ENCODE peak calls at places on chromosomes 7 and 10, in five cellular contexts. V, T, S, J and B are unnamed samples.
A peak's percentile ranks its signal among the peaks of the same experiment; 100 is the strongest.

GRCh38 chr10:132493246-132493755 is 44.3 kb upstream of the INPP5A start:
- DNase-seq in T (no peak), S (no peak), V (no peak), J (no peak), B (no peak)

GRCh38 chr10:929965-930364 is 1.5 kb downstream of the LARP4B start:
- DNase-seq in T (no peak), S (peak; percentile 69), J (no peak), V (no peak), B (no peak)

GRCh38 chr10:78028438-78029293 is 649 bp downstream of the POLR3A start:
- DNase-seq in S (peak; percentile 23), V (no peak), J (peak; percentile 64), T (peak; percentile 58), B (peak; percentile 60)

GRCh38 chr7:111987115-111987826 is 218.9 kb downstream of the DOCK4 start:
- DNase-seq in T (peak; percentile 73), S (no peak), J (peak; percentile 69), V (peak; percentile 47), B (peak; percentile 74)

GRCh38 chr7:93364806-93365205 is 132.6 kb downstream of the VPS50 start:
- DNase-seq in T (no peak), S (peak; percentile 81), V (no peak), J (no peak), B (no peak)

GRCh38 chr10:133141144-133141962 is 18.7 kb upstream of the KNDC1 start:
- DNase-seq in J (no peak), S (no peak), V (no peak), T (no peak), B (no peak)

GRCh38 chr7:142793156-142793555 is 22.4 kb downstream of the PRSS2 start:
- DNase-seq in S (no peak), V (no peak), T (no peak), J (peak; percentile 57), B (no peak)

GRCh38 chr10:78920011-78920410 is 148.8 kb upstream of the ZMIZ1 start:
- DNase-seq in T (no peak), J (no peak), S (no peak), V (no peak), B (no peak)

GRCh38 chr7:113491305-113491704 is 373.0 kb upstream of the SMIM30 start:
- DNase-seq in J (no peak), S (no peak), T (no peak), V (no peak), B (no peak)

GRCh38 chr10:14063531-14064317 is 267.0 kb downstream of the FRMD4A start:
- DNase-seq in S (no peak), J (peak; percentile 89), T (peak; percentile 91), V (peak; percentile 49), B (peak; percentile 96)

GRCh38 chr7:104541897-104542296 is 213.5 kb downstream of the LHFPL3 start:
- DNase-seq in J (no peak), T (no peak), S (no peak), V (no peak), B (no peak)

GRCh38 chr10:44306147-44306710 is 78.7 kb downstream of the CXCL12 start:
- DNase-seq in V (no peak), S (no peak), T (peak; percentile 82), J (peak; percentile 46), B (peak; percentile 83)

GRCh38 chr10:91312031-91312733 is 91.7 kb downstream of the PCGF5 start:
- DNase-seq in T (peak; percentile 49), J (no peak), V (no peak), S (no peak), B (peak; percentile 40)

GRCh38 chr7:136079478-136079892 is 102.3 kb upstream of the MTPN start:
- DNase-seq in S (no peak), J (no peak), V (no peak), T (no peak), B (no peak)

GRCh38 chr10:80289451-80290287 is at the start of gene MAT1A:
- DNase-seq in V (peak; percentile 75), S (no peak), J (peak; percentile 19), T (peak; percentile 13), B (no peak)

GRCh38 chr10:122878799-122879338 is 512 bp downstream of the FAM24B start:
- DNase-seq in S (no peak), T (no peak), V (no peak), J (peak; percentile 24), B (peak; percentile 26)

GRCh38 chr10:113168560-113168959 is 218.5 kb downstream of the TCF7L2 start:
- DNase-seq in T (no peak), J (peak; percentile 29), V (no peak), S (no peak), B (no peak)

GRCh38 chr10:132065491-132066105 is at the start of gene JAKMIP3:
- DNase-seq in T (peak; percentile 88), J (peak; percentile 95), S (no peak), V (peak; percentile 38), B (peak; percentile 88)

GRCh38 chr7:7786595-7786994 is 68.2 kb upstream of the RPA3 start:
- DNase-seq in J (no peak), V (no peak), T (no peak), S (no peak), B (no peak)

GRCh38 chr7:3984456-3984855 is 683.4 kb downstream of the SDK1 start:
- DNase-seq in J (no peak), T (no peak), V (no peak), S (no peak), B (no peak)

GRCh38 chr7:2609001-2609411 is 22.8 kb upstream of the TTYH3 start:
- DNase-seq in V (peak; percentile 92), T (peak; percentile 58), S (no peak), J (peak; percentile 62), B (peak; percentile 47)

GRCh38 chr10:102196893-102197292 is 29.2 kb upstream of the ELOVL3 start:
- DNase-seq in T (no peak), S (no peak), V (no peak), J (no peak), B (no peak)

GRCh38 chr7:25831901-25832411 is 320.0 kb upstream of the NFE2L3 start:
- DNase-seq in J (peak; percentile 68), V (no peak), T (peak; percentile 78), S (no peak), B (no peak)

GRCh38 chr10:73859441-73860049 is 14.8 kb downstream of the CAMK2G start:
- DNase-seq in T (no peak), J (peak; percentile 53), V (no peak), S (no peak), B (no peak)

GRCh38 chr10:112562803-112563663 is 116.0 kb downstream of the VTI1A start:
- DNase-seq in V (peak; percentile 35), J (peak; percentile 52), T (peak; percentile 36), S (no peak), B (no peak)

GRCh38 chr10:104297697-104298660 is 29.0 kb downstream of the GSTO2 start:
- DNase-seq in T (peak; percentile 75), S (no peak), V (peak; percentile 92), J (peak; percentile 94), B (no peak)

GRCh38 chr7:47488969-47489342 is 93.0 kb downstream of the TNS3 start:
- DNase-seq in J (no peak), T (no peak), V (peak; percentile 90), S (no peak), B (no peak)

DNA sequence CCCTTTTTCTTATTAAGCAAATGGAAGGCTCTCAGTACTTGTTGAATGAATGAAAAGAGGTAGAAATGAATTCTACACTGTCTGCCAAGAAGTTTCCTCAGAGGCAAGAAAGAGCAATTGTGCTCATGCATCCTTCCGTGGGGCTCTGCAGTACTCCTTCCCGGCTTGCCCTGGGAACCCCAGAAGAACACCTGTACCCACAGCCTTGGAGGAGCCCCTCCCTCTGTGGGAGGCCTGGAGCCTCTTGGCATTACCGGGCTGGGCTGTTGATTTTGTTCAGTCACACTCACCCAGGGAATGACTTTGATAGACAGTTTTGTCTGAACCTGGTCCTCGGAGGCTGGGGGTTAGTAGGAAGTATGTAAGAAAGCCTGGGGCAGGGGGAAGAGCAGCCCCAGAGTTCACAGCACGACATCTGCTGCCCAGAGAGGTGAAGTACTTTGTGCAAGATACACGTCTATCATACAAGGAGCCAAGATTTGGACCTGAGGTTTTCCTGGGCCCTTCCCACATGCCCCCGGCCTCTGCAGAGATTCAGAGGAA is 134.8 kb upstream of the GDF10 start:
- DNase-seq in T (no peak), V (no peak), J (no peak), S (no peak), B (no peak)
- H3K4me3 ChIP-seq in T (no peak overlapping the region), V (no peak overlapping the region), J (peak overlapping the region; percentile 32), S (peak overlapping the region; percentile 23), B (no peak overlapping the region)

DNA sequence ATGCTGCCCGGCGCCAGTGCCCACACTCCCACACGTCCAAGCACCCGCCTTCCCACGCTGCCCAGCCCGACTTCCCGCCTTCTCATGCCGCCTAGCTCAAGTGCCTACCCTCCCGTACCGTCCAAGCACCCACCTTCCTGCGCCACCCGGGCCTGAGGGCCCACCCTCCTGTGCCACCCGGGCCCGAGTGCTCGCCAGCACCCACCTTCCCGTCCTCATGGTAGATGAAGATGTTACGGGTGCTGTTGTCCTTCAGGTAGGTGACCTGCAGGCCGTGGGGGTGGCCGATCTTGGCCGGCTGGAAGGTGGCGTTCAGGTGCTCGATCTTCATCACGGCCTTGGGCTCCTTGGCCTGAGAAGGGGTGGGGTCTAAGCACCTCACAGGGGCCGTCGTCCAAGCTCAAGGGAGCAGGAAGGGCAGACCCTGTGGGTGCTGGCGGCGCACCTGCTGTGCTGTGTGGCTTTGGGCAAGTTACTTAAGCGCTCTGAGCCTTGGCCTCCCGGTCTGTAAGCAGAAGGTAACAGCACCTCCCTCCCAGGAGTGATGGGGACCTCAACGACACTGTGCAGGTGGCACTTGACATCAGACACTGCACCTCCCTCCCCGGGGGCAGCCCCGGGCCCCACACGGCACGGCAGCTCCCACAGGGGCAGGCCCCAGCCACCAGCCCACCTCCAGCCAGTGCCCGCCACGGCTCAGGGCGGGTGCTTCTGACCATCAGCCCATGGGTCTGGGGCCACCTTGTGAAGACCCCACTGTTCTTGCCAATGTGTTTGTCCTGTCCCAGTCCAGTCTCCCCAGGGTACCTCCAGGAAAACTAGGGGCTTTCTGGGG is 27.8 kb downstream of the GET4 start:
- DNase-seq in J (no peak), S (no peak), V (no peak), T (no peak), B (no peak)
- H3K4me3 ChIP-seq in J (no peak overlapping the region), S (no peak overlapping the region), V (no peak overlapping the region), T (no peak overlapping the region), B (peak overlapping the region; percentile 33)

GRCh38 chr10:126949161-126949503 is 43.9 kb downstream of the DOCK1 start:
- DNase-seq in J (no peak), V (no peak), S (no peak), T (no peak), B (no peak)
- H3K4me3 ChIP-seq in J (no peak overlapping the region), V (no peak overlapping the region), S (no peak overlapping the region), T (no peak overlapping the region), B (no peak overlapping the region)

DNA sequence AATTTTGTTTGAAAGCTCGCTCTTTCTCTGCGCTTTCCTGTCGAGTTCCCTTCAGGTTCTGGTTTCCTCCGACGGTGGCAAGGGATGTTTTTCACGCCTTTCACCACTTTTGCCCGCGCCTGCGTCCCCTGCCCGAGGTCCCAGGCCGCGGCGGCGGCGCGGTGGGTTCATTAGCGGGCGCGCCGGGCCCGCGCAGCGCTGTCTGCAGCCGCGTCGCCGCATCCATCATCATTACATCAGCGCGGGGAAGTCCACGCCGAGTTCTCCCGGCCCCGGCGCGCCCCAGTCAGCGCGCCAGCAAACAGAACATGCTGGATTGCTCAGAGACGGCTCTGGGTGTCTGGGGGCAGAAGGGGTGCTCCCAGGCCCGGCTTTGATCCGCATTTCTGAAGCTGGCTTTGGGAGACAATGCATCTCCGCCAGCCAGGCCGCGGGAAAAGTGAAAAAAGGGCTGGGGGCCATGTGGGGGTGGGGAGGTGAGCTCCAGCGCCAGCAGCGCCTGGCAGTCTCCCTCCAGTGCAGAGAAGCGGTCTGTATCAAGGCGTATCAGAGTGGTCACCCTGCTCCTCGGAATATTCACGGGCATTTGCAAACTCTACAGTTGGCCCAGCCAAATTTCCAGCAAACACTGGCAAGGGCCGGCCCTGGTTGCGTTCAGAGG is 8.9 kb downstream of the GLI3 start:
- DNase-seq in J (peak; percentile 57), V (peak; percentile 51), T (peak; percentile 57), S (no peak), B (peak; percentile 53)
- H3K4me3 ChIP-seq in J (peak overlapping the region; percentile 50), V (peak overlapping the region; percentile 34), T (peak overlapping the region; percentile 16), S (no peak overlapping the region), B (peak overlapping the region; percentile 61)